ENCODE peak calls at places on chromosomes 6 and 20, in nine cellular contexts. B is A549, X is mesendoderm, S is aorta, O is ovary, E is substantia nigra, K is HCT116, G is cardiac muscle cell, Q is neural progenitor cell. C is an unnamed sample.

GRCh38 chr6:24856954-24857670 is 58.4 kb upstream of the ARMH2 start:
- DNase-seq in B (no peak), X (no peak), S (no peak), O (no peak), E (no peak), K (no peak), G (peak), Q (no peak), C (no peak)

GRCh38 chr6:166572370-166573261 is 13.9 kb downstream of the RAMACL start:
- DNase-seq in B (no peak), X (peak), S (no peak), O (no peak), E (no peak), K (no peak), G (peak), Q (peak), C (no peak)

GRCh38 chr6:7052441-7052936 is 55.3 kb upstream of the RREB1 start:
- DNase-seq in B (no peak), X (peak), S (peak), O (peak), E (no peak), K (no peak), G (no peak), Q (peak), C (peak)

GRCh38 chr20:51093240-51093763 is 70.4 kb upstream of the KCNG1 start:
- DNase-seq in B (no peak), X (peak), S (no peak), O (no peak), E (no peak), K (no peak), G (no peak), Q (no peak), C (no peak)

GRCh38 chr20:5001174-5002076 is at the start of gene SLC23A2:
- DNase-seq in B (peak), X (peak), S (peak), O (peak), E (no peak), K (no peak), G (peak), Q (peak), C (peak)

GRCh38 chr20:51311636-51312479 is 230.7 kb downstream of the NFATC2 start:
- DNase-seq in B (no peak), X (peak), S (no peak), O (no peak), E (no peak), K (no peak), G (peak), Q (no peak), C (no peak)

GRCh38 chr6:131054392-131055250 is 8.4 kb downstream of the EPB41L2 start:
- DNase-seq in B (peak), X (peak), S (no peak), O (no peak), E (no peak), K (no peak), G (no peak), Q (no peak), C (no peak)

GRCh38 chr6:155380666-155381332 is 66.5 kb upstream of the TFB1M start:
- DNase-seq in B (no peak), X (no peak), S (no peak), O (no peak), E (no peak), K (no peak), G (no peak), Q (no peak), C (no peak)

GRCh38 chr6:8336406-8336805 is 98.9 kb downstream of the SLC35B3 start:
- DNase-seq in B (no peak), X (no peak), S (no peak), O (no peak), E (no peak), K (no peak), G (no peak), Q (no peak), C (no peak)

GRCh38 chr20:1871807-1872455 is 23.3 kb upstream of the SIRPA start:
- DNase-seq in B (no peak), X (no peak), S (no peak), O (no peak), E (no peak), K (no peak), G (no peak), Q (no peak), C (no peak)

GRCh38 chr20:50675671-50676376 is 15.5 kb downstream of the RIPOR3 start:
- DNase-seq in B (no peak), X (peak), S (no peak), O (no peak), E (no peak), K (no peak), G (no peak), Q (no peak), C (no peak)

GRCh38 chr6:14804444-14805210 is 441.2 kb upstream of the JARID2 start:
- DNase-seq in B (no peak), X (no peak), S (peak), O (peak), E (peak), K (no peak), G (peak), Q (no peak), C (peak)

GRCh38 chr20:22910287-22910852 is 124.7 kb upstream of the SSTR4 start:
- DNase-seq in B (no peak), X (no peak), S (no peak), O (no peak), E (no peak), K (no peak), G (no peak), Q (no peak), C (no peak)

GRCh38 chr6:7201732-7202541 is 94.2 kb downstream of the RREB1 start:
- DNase-seq in B (no peak), X (no peak), S (no peak), O (no peak), E (no peak), K (no peak), G (no peak), Q (no peak), C (peak)

GRCh38 chr6:46828939-46829338 is 35.8 kb downstream of the MEP1A start:
- DNase-seq in B (no peak), X (no peak), S (no peak), O (no peak), E (no peak), K (no peak), G (no peak), Q (no peak), C (no peak)

GRCh38 chr20:20780127-20780822 is 67.8 kb upstream of the RALGAPA2 start:
- DNase-seq in B (peak), X (peak), S (peak), O (no peak), E (no peak), K (no peak), G (no peak), Q (no peak), C (peak)

DNA sequence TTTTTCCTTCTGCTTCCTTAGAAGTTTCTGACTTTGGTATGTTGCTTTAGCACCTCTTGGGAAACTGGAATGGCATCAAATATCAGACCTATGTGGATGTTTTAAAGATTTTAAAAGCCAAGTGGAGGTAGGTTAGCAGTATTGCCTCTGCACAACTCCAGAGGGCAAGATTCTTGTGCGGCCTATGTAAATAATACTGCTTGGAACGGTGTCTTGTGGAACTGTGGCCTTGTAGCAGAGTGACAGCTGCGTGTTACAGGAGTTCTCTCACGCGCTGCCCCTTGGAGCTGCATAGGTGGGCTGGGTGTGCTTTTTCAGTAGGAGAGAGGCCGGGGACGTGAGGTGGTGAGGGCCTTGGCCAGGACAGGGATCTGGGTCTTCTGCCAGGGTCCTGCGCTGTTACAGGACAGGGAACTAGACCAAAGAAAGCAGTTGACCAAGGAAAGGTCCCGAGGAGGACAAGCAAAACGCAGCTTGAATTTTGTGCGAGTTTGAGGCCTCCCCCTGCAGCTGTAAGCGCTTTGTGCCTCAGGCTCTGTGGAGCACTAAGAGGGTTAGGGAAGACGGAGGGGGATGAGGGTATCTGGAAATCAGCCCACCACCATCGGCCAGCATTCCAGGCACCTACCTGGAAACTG is 1.5 kb downstream of the TMEM181 start:
- DNase-seq in B (no peak), X (no peak), S (peak), O (no peak), E (no peak), K (no peak), G (no peak), Q (no peak), C (no peak)
- H3K27ac ChIP-seq in B (peak), X (no peak), S (no peak), O (no peak), E (no peak), K (peak), G (no peak), Q (no peak), C (peak)

GRCh38 chr20:44590980-44591778 is 8.8 kb downstream of the PKIG start:
- DNase-seq in B (no peak), X (peak), S (no peak), O (no peak), E (no peak), K (no peak), G (no peak), Q (no peak), C (no peak)

GRCh38 chr20:44594730-44595129 is 12.4 kb downstream of the PKIG start:
- DNase-seq in B (peak), X (peak), S (no peak), O (no peak), E (no peak), K (no peak), G (no peak), Q (no peak), C (no peak)

GRCh38 chr20:44596010-44596409 is 13.6 kb downstream of the PKIG start:
- DNase-seq in B (peak), X (no peak), S (no peak), O (no peak), E (no peak), K (no peak), G (no peak), Q (no peak), C (no peak)

GRCh38 chr20:44592366-44592765 is 10.0 kb downstream of the PKIG start:
- DNase-seq in B (no peak), X (no peak), S (no peak), O (no peak), E (no peak), K (no peak), G (no peak), Q (no peak), C (no peak)

DNA sequence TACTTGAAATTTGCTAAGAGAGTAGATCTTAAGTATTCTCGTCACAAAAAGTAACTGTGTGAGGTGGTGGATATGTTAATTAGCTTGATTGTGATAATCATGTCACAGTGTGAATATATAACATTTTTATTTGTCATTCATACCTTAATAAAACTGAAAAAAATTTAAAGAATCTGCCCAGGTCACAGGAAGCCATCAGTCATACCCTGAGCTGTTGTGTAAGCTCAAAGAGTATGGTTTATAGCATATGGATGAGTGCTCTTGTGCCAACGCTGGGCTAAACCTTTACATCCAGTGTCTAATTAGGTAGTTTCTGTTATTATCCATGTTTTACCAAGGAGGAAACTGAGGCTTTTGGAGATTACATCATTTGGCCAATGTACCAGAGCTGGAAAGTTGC is 11.3 kb downstream of the PKIG start:
- DNase-seq in B (no peak), X (no peak), S (no peak), O (no peak), E (no peak), K (no peak), G (no peak), Q (no peak), C (no peak)
- H3K27ac ChIP-seq in B (no peak), X (no peak), S (peak), O (no peak), E (no peak), K (no peak), G (no peak), Q (no peak), C (peak)

DNA sequence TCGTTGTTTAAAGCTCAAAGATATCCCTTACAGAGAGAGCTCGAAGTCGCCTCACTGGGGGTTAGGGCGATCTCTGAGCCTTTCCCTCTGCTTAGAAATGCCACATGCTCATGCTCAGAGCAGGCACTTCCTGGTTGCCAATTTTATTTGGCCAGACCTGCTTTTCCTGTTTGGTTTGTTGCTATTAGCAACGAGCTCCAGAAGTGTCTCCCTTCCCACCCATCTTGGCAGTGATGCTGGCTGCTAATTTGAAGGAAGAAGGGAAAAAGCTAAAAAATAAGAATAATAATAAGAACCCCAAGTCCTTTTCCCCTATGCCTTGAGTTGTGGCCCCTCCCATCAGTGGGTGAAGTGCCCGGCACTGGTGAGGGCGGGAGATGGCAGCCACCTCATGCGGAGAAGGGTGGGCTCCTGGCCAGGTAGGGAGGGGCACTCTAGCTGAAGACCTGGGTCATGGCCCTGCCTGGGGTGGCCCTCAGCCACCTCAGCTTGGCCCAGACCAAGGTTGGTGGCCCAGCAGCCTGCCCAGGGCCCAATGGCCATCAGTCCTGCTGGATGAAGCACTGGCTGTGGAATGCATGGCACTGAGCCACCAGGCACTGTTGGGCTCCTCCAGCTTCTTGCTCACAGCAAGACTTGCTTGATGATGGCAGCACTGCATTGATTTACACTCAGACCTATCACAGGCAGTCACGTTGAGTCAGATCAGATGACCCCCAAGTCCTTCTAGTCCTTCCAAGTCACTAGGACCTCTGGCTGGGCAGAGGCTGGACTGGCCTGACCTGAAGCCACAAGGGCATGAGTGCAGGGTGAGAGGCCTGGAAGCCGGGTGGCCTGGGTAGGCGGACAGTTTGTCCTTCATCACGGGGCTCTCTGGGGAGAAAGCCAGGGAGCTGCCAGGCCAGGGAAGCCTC is 79.0 kb downstream of the SYNJ2 start:
- DNase-seq in B (peak), X (peak), S (peak), O (peak), E (no peak), K (no peak), G (no peak), Q (no peak), C (no peak)
- H3K27ac ChIP-seq in B (peak), X (no peak), S (peak), O (no peak), E (peak), K (peak), G (no peak), Q (no peak), C (peak)

GRCh38 chr20:24776755-24777271 is 172.3 kb upstream of the CST7 start:
- DNase-seq in B (no peak), X (no peak), S (peak), O (no peak), E (no peak), K (no peak), G (no peak), Q (no peak), C (no peak)
- H3K27ac ChIP-seq in B (peak), X (no peak), S (no peak), O (no peak), E (no peak), K (no peak), G (no peak), Q (no peak), C (no peak)

DNA sequence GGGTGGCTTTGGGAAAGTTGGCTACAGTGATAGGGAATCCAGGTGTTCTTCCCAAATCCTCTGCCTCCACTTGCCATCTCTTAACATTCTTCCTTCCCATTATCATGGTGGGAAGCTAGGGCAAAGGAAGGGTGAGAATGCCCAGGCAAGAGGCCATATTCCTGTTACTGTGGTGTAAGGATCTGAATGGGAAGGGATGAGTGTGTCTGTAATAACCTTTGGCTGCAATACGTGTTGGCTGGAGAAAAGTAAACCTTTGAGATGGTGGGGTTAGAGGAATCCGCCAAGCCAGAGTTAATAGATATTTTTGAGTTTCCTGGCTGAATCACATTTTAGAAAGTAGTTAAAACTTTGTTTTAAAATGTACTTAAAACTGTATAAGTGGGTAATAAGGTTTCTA is 45.9 kb downstream of the RNF144B start:
- DNase-seq in B (no peak), X (no peak), S (no peak), O (no peak), E (no peak), K (no peak), G (no peak), Q (no peak), C (no peak)
- H3K27ac ChIP-seq in B (no peak), X (no peak), S (no peak), O (no peak), E (no peak), K (no peak), G (no peak), Q (no peak), C (peak)

GRCh38 chr6:43630980-43631619 is 2.0 kb upstream of the GTPBP2 start:
- DNase-seq in B (no peak), X (no peak), S (no peak), O (no peak), E (no peak), K (no peak), G (no peak), Q (no peak), C (no peak)

GRCh38 chr6:43639984-43640800 is 4.6 kb downstream of the MAD2L1BP start:
- DNase-seq in B (no peak), X (no peak), S (no peak), O (no peak), E (no peak), K (no peak), G (no peak), Q (no peak), C (no peak)

GRCh38 chr6:43634702-43635303 is 837 bp upstream of the MAD2L1BP start:
- DNase-seq in B (no peak), X (no peak), S (no peak), O (no peak), E (no peak), K (no peak), G (no peak), Q (no peak), C (no peak)

GRCh38 chr6:43635387-43636311 is at the start of gene MAD2L1BP:
- DNase-seq in B (peak), X (peak), S (peak), O (peak), E (peak), K (peak), G (peak), Q (peak), C (peak)

DNA sequence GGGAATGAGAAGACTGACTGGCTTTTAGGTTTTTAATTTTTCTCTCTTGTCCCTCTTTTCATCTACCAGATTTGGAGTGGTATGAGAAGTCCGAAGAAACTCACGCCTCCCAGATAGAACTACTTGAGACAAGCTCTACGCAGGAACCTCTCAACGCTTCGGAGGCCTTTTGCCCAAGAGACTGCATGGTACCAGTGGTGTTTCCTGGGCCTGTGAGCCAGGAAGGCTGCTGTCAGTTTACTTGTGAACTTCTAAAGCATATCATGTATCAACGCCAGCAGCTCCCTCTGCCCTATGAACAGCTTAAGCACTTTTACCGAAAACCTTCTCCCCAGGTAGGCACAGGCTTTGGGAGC is 650 bp downstream of the MAD2L1BP start:
- DNase-seq in B (no peak), X (no peak), S (no peak), O (no peak), E (no peak), K (no peak), G (peak), Q (no peak), C (no peak)
- H3K27ac ChIP-seq in B (peak), X (no peak), S (no peak), O (peak), E (peak), K (peak), G (peak), Q (no peak), C (peak)

C was measured in left lung.